ENCODE peak calls at places on chromosomes 13 and 19, in nine cellular contexts. One of them, this sample, is unnamed.

GRCh38 chr13:50081106-50081898 is 66.1 kb downstream of the KCNRG start:
- DNase-seq in Caki2: no peak
- DNase-seq in GM04504: no peak
- DNase-seq in LHCN-M2: no peak
- DNase-seq in natural killer cell: peak; percentile 56
- DNase-seq in RPMI8226: peak; percentile 53
- DNase-seq in T-helper 2 cell treated with Interferon-gamma antibody and Interleukin-4, amounts not matched to agents 5 μg/mL and 100 μg/mL, for 36 hours: peak; percentile 58
- DNase-seq in GM12892: no peak
- DNase-seq in mesenchymal stem cell: peak; percentile 66
- DNase-seq in this sample: no peak

GRCh38 chr13:110590577-110590976 is 24.8 kb upstream of the NAXD start:
- DNase-seq in Caki2: no peak
- DNase-seq in GM04504: no peak
- DNase-seq in LHCN-M2: no peak
- DNase-seq in natural killer cell: no peak
- DNase-seq in RPMI8226: no peak
- DNase-seq in T-helper 2 cell treated with Interferon-gamma antibody and Interleukin-4, amounts not matched to agents 5 μg/mL and 100 μg/mL, for 36 hours: no peak
- DNase-seq in GM12892: no peak
- DNase-seq in mesenchymal stem cell: no peak
- DNase-seq in this sample: no peak

GRCh38 chr19:40055832-40056504 is at the start of gene ZNF780B:
- DNase-seq in Caki2: peak; percentile 71
- DNase-seq in GM04504: peak; percentile 15
- DNase-seq in LHCN-M2: peak; percentile 73
- DNase-seq in natural killer cell: peak; percentile 56
- DNase-seq in RPMI8226: peak; percentile 59
- DNase-seq in T-helper 2 cell treated with Interferon-gamma antibody and Interleukin-4, amounts not matched to agents 5 μg/mL and 100 μg/mL, for 36 hours: peak; percentile 71
- DNase-seq in GM12892: peak; percentile 42
- DNase-seq in mesenchymal stem cell: peak; percentile 69
- DNase-seq in this sample: peak; percentile 81

GRCh38 chr19:1183543-1184172 is 9.6 kb upstream of the SBNO2 start:
- DNase-seq in Caki2: peak; percentile 87
- DNase-seq in GM04504: no peak
- DNase-seq in LHCN-M2: no peak
- DNase-seq in natural killer cell: no peak
- DNase-seq in RPMI8226: no peak
- DNase-seq in T-helper 2 cell treated with Interferon-gamma antibody and Interleukin-4, amounts not matched to agents 5 μg/mL and 100 μg/mL, for 36 hours: no peak
- DNase-seq in GM12892: no peak
- DNase-seq in mesenchymal stem cell: peak; percentile 74
- DNase-seq in this sample: no peak

GRCh38 chr13:51643114-51643881 is 59.0 kb downstream of the WDFY2 start:
- DNase-seq in Caki2: peak; percentile 67
- DNase-seq in GM04504: peak; percentile 85
- DNase-seq in LHCN-M2: peak; percentile 98
- DNase-seq in natural killer cell: no peak
- DNase-seq in RPMI8226: no peak
- DNase-seq in T-helper 2 cell treated with Interferon-gamma antibody and Interleukin-4, amounts not matched to agents 5 μg/mL and 100 μg/mL, for 36 hours: no peak
- DNase-seq in GM12892: no peak
- DNase-seq in mesenchymal stem cell: peak; percentile 95
- DNase-seq in this sample: no peak

GRCh38 chr13:88000239-88000638 is 329.1 kb downstream of the SLITRK5 start:
- DNase-seq in Caki2: peak; percentile 9
- DNase-seq in GM04504: no peak
- DNase-seq in LHCN-M2: no peak
- DNase-seq in natural killer cell: no peak
- DNase-seq in RPMI8226: no peak
- DNase-seq in T-helper 2 cell treated with Interferon-gamma antibody and Interleukin-4, amounts not matched to agents 5 μg/mL and 100 μg/mL, for 36 hours: no peak
- DNase-seq in GM12892: no peak
- DNase-seq in mesenchymal stem cell: peak; percentile 55
- DNase-seq in this sample: no peak

GRCh38 chr13:100022798-100023197 is 41.2 kb downstream of the ZIC2 start:
- DNase-seq in Caki2: no peak
- DNase-seq in GM04504: no peak
- DNase-seq in LHCN-M2: no peak
- DNase-seq in natural killer cell: no peak
- DNase-seq in RPMI8226: no peak
- DNase-seq in T-helper 2 cell treated with Interferon-gamma antibody and Interleukin-4, amounts not matched to agents 5 μg/mL and 100 μg/mL, for 36 hours: no peak
- DNase-seq in GM12892: no peak
- DNase-seq in mesenchymal stem cell: no peak
- DNase-seq in this sample: no peak

GRCh38 chr13:77810430-77810829 is 108.2 kb downstream of the EDNRB start:
- DNase-seq in Caki2: no peak
- DNase-seq in GM04504: peak; percentile 7
- DNase-seq in LHCN-M2: peak; percentile 28
- DNase-seq in natural killer cell: no peak
- DNase-seq in RPMI8226: peak; percentile 5
- DNase-seq in T-helper 2 cell treated with Interferon-gamma antibody and Interleukin-4, amounts not matched to agents 5 μg/mL and 100 μg/mL, for 36 hours: no peak
- DNase-seq in GM12892: no peak
- DNase-seq in mesenchymal stem cell: peak; percentile 44
- DNase-seq in this sample: peak; percentile 73

GRCh38 chr19:22137791-22138190 is 59.0 kb downstream of the ZNF676 start:
- DNase-seq in Caki2: no peak
- DNase-seq in GM04504: no peak
- DNase-seq in LHCN-M2: no peak
- DNase-seq in natural killer cell: no peak
- DNase-seq in RPMI8226: no peak
- DNase-seq in T-helper 2 cell treated with Interferon-gamma antibody and Interleukin-4, amounts not matched to agents 5 μg/mL and 100 μg/mL, for 36 hours: no peak
- DNase-seq in GM12892: no peak
- DNase-seq in mesenchymal stem cell: no peak
- DNase-seq in this sample: no peak